ENCODE peak calls at places on chromosomes 1 and 21, in four cellular contexts. One of them, this sample, is unnamed.

GRCh38 chr1:57485643-57486042 is 61.8 kb upstream of the DAB1 start:
- DNase-seq in stimulated activated CD4-positive, alpha-beta T cell treated with anti-CD3 and anti-CD28 coated beads, TNF-alpha, amount 100 ng/mL, for 48 hours: no peak
- DNase-seq in endothelial cell: no peak
- DNase-seq in NCI-H748 treated with DMSO at 0.1 percent for 48 hours: no peak
- DNase-seq in this sample: no peak

GRCh38 chr1:16141573-16142336 is 14.1 kb downstream of the EPHA2 start:
- DNase-seq in stimulated activated CD4-positive, alpha-beta T cell treated with anti-CD3 and anti-CD28 coated beads, TNF-alpha, amount 100 ng/mL, for 48 hours: no peak
- DNase-seq in endothelial cell: no peak
- DNase-seq in NCI-H748 treated with DMSO at 0.1 percent for 48 hours: no peak
- DNase-seq in this sample: no peak

GRCh38 chr1:98813738-98814309 is 152.3 kb downstream of the SNX7 start:
- DNase-seq in stimulated activated CD4-positive, alpha-beta T cell treated with anti-CD3 and anti-CD28 coated beads, TNF-alpha, amount 100 ng/mL, for 48 hours: no peak
- DNase-seq in endothelial cell: no peak
- DNase-seq in NCI-H748 treated with DMSO at 0.1 percent for 48 hours: no peak
- DNase-seq in this sample: no peak

GRCh38 chr1:13543927-13544556 is 30.2 kb upstream of the LRRC38 start:
- DNase-seq in stimulated activated CD4-positive, alpha-beta T cell treated with anti-CD3 and anti-CD28 coated beads, TNF-alpha, amount 100 ng/mL, for 48 hours: no peak
- DNase-seq in endothelial cell: peak
- DNase-seq in NCI-H748 treated with DMSO at 0.1 percent for 48 hours: no peak
- DNase-seq in this sample: peak

GRCh38 chr1:205318231-205318991 is 3.1 kb downstream of the NUAK2 start:
- DNase-seq in stimulated activated CD4-positive, alpha-beta T cell treated with anti-CD3 and anti-CD28 coated beads, TNF-alpha, amount 100 ng/mL, for 48 hours: no peak
- DNase-seq in endothelial cell: no peak
- DNase-seq in NCI-H748 treated with DMSO at 0.1 percent for 48 hours: peak
- DNase-seq in this sample: no peak

GRCh38 chr1:31626451-31627202 is 9.1 kb downstream of the HCRTR1 start:
- DNase-seq in stimulated activated CD4-positive, alpha-beta T cell treated with anti-CD3 and anti-CD28 coated beads, TNF-alpha, amount 100 ng/mL, for 48 hours: no peak
- DNase-seq in endothelial cell: no peak
- DNase-seq in NCI-H748 treated with DMSO at 0.1 percent for 48 hours: no peak
- DNase-seq in this sample: peak

GRCh38 chr21:29656504-29657227 is 283.1 kb downstream of the GRIK1 start:
- DNase-seq in stimulated activated CD4-positive, alpha-beta T cell treated with anti-CD3 and anti-CD28 coated beads, TNF-alpha, amount 100 ng/mL, for 48 hours: no peak
- DNase-seq in endothelial cell: no peak
- DNase-seq in NCI-H748 treated with DMSO at 0.1 percent for 48 hours: no peak
- DNase-seq in this sample: no peak

GRCh38 chr1:115098979-115099692 is 9.8 kb upstream of the TSPAN2 start:
- DNase-seq in stimulated activated CD4-positive, alpha-beta T cell treated with anti-CD3 and anti-CD28 coated beads, TNF-alpha, amount 100 ng/mL, for 48 hours: peak
- DNase-seq in endothelial cell: peak
- DNase-seq in NCI-H748 treated with DMSO at 0.1 percent for 48 hours: peak
- DNase-seq in this sample: no peak

GRCh38 chr1:226371049-226371694 is 36.7 kb downstream of the PARP1 start:
- DNase-seq in stimulated activated CD4-positive, alpha-beta T cell treated with anti-CD3 and anti-CD28 coated beads, TNF-alpha, amount 100 ng/mL, for 48 hours: no peak
- DNase-seq in endothelial cell: no peak
- DNase-seq in NCI-H748 treated with DMSO at 0.1 percent for 48 hours: no peak
- DNase-seq in this sample: no peak

GRCh38 chr1:60388092-60388987 is 314.8 kb upstream of the C1orf87 start:
- DNase-seq in stimulated activated CD4-positive, alpha-beta T cell treated with anti-CD3 and anti-CD28 coated beads, TNF-alpha, amount 100 ng/mL, for 48 hours: no peak
- DNase-seq in endothelial cell: no peak
- DNase-seq in NCI-H748 treated with DMSO at 0.1 percent for 48 hours: peak
- DNase-seq in this sample: no peak

GRCh38 chr1:54284781-54285563 is 85.0 kb downstream of the MRPL37 start:
- DNase-seq in stimulated activated CD4-positive, alpha-beta T cell treated with anti-CD3 and anti-CD28 coated beads, TNF-alpha, amount 100 ng/mL, for 48 hours: no peak
- DNase-seq in endothelial cell: no peak
- DNase-seq in NCI-H748 treated with DMSO at 0.1 percent for 48 hours: no peak
- DNase-seq in this sample: no peak

GRCh38 chr1:93699676-93700168 is 18.1 kb upstream of the BCAR3 start:
- DNase-seq in stimulated activated CD4-positive, alpha-beta T cell treated with anti-CD3 and anti-CD28 coated beads, TNF-alpha, amount 100 ng/mL, for 48 hours: no peak
- DNase-seq in endothelial cell: no peak
- DNase-seq in NCI-H748 treated with DMSO at 0.1 percent for 48 hours: no peak
- DNase-seq in this sample: no peak

GRCh38 chr1:100785399-100786082 is 66.0 kb downstream of the VCAM1 start:
- DNase-seq in stimulated activated CD4-positive, alpha-beta T cell treated with anti-CD3 and anti-CD28 coated beads, TNF-alpha, amount 100 ng/mL, for 48 hours: no peak
- DNase-seq in endothelial cell: no peak
- DNase-seq in NCI-H748 treated with DMSO at 0.1 percent for 48 hours: no peak
- DNase-seq in this sample: no peak

GRCh38 chr1:100363831-100364230 is 11.5 kb downstream of the CDC14A start:
- DNase-seq in stimulated activated CD4-positive, alpha-beta T cell treated with anti-CD3 and anti-CD28 coated beads, TNF-alpha, amount 100 ng/mL, for 48 hours: no peak
- DNase-seq in endothelial cell: no peak
- DNase-seq in NCI-H748 treated with DMSO at 0.1 percent for 48 hours: no peak
- DNase-seq in this sample: no peak

GRCh38 chr21:32021319-32022027 is 148.7 kb downstream of the HUNK start:
- DNase-seq in stimulated activated CD4-positive, alpha-beta T cell treated with anti-CD3 and anti-CD28 coated beads, TNF-alpha, amount 100 ng/mL, for 48 hours: no peak
- DNase-seq in endothelial cell: no peak
- DNase-seq in NCI-H748 treated with DMSO at 0.1 percent for 48 hours: no peak
- DNase-seq in this sample: no peak

GRCh38 chr1:202631076-202631923 is 79.0 kb downstream of the SYT2 start:
- DNase-seq in stimulated activated CD4-positive, alpha-beta T cell treated with anti-CD3 and anti-CD28 coated beads, TNF-alpha, amount 100 ng/mL, for 48 hours: no peak
- DNase-seq in endothelial cell: no peak
- DNase-seq in NCI-H748 treated with DMSO at 0.1 percent for 48 hours: no peak
- DNase-seq in this sample: no peak

GRCh38 chr1:227729881-227730629 is 5.0 kb downstream of the JMJD4 start:
- DNase-seq in stimulated activated CD4-positive, alpha-beta T cell treated with anti-CD3 and anti-CD28 coated beads, TNF-alpha, amount 100 ng/mL, for 48 hours: no peak
- DNase-seq in endothelial cell: peak
- DNase-seq in NCI-H748 treated with DMSO at 0.1 percent for 48 hours: no peak
- DNase-seq in this sample: peak

GRCh38 chr21:38479641-38480515 is 18.4 kb downstream of the ERG start:
- DNase-seq in stimulated activated CD4-positive, alpha-beta T cell treated with anti-CD3 and anti-CD28 coated beads, TNF-alpha, amount 100 ng/mL, for 48 hours: no peak
- DNase-seq in endothelial cell: no peak
- DNase-seq in NCI-H748 treated with DMSO at 0.1 percent for 48 hours: no peak
- DNase-seq in this sample: no peak

GRCh38 chr21:45102391-45102932 is 28.1 kb downstream of the ADARB1 start:
- DNase-seq in stimulated activated CD4-positive, alpha-beta T cell treated with anti-CD3 and anti-CD28 coated beads, TNF-alpha, amount 100 ng/mL, for 48 hours: no peak
- DNase-seq in endothelial cell: no peak
- DNase-seq in NCI-H748 treated with DMSO at 0.1 percent for 48 hours: no peak
- DNase-seq in this sample: no peak

GRCh38 chr21:42073140-42074099 is 2.3 kb downstream of the UMODL1 start:
- DNase-seq in stimulated activated CD4-positive, alpha-beta T cell treated with anti-CD3 and anti-CD28 coated beads, TNF-alpha, amount 100 ng/mL, for 48 hours: no peak
- DNase-seq in endothelial cell: no peak
- DNase-seq in NCI-H748 treated with DMSO at 0.1 percent for 48 hours: no peak
- DNase-seq in this sample: no peak

GRCh38 chr1:121413817-121414216 is 229.0 kb downstream of the SRGAP2C start:
- DNase-seq in stimulated activated CD4-positive, alpha-beta T cell treated with anti-CD3 and anti-CD28 coated beads, TNF-alpha, amount 100 ng/mL, for 48 hours: no peak
- DNase-seq in endothelial cell: no peak
- DNase-seq in NCI-H748 treated with DMSO at 0.1 percent for 48 hours: no peak
- DNase-seq in this sample: no peak

GRCh38 chr1:246961939-246962373 is 30.2 kb upstream of the AHCTF1 start:
- DNase-seq in stimulated activated CD4-positive, alpha-beta T cell treated with anti-CD3 and anti-CD28 coated beads, TNF-alpha, amount 100 ng/mL, for 48 hours: no peak
- DNase-seq in endothelial cell: no peak
- DNase-seq in NCI-H748 treated with DMSO at 0.1 percent for 48 hours: no peak
- DNase-seq in this sample: no peak

GRCh38 chr1:174407705-174408104 is 40.1 kb upstream of the GPR52 start:
- DNase-seq in stimulated activated CD4-positive, alpha-beta T cell treated with anti-CD3 and anti-CD28 coated beads, TNF-alpha, amount 100 ng/mL, for 48 hours: no peak
- DNase-seq in endothelial cell: no peak
- DNase-seq in NCI-H748 treated with DMSO at 0.1 percent for 48 hours: no peak
- DNase-seq in this sample: no peak

GRCh38 chr1:6073480-6074053 is 27.9 kb downstream of the KCNAB2 start:
- DNase-seq in stimulated activated CD4-positive, alpha-beta T cell treated with anti-CD3 and anti-CD28 coated beads, TNF-alpha, amount 100 ng/mL, for 48 hours: no peak
- DNase-seq in endothelial cell: no peak
- DNase-seq in NCI-H748 treated with DMSO at 0.1 percent for 48 hours: no peak
- DNase-seq in this sample: no peak

GRCh38 chr1:78003070-78003751 is 1.5 kb upstream of the DNAJB4 start:
- DNase-seq in stimulated activated CD4-positive, alpha-beta T cell treated with anti-CD3 and anti-CD28 coated beads, TNF-alpha, amount 100 ng/mL, for 48 hours: no peak
- DNase-seq in endothelial cell: no peak
- DNase-seq in NCI-H748 treated with DMSO at 0.1 percent for 48 hours: no peak
- DNase-seq in this sample: no peak

GRCh38 chr1:99645699-99646531 is at the start of gene PALMD:
- DNase-seq in stimulated activated CD4-positive, alpha-beta T cell treated with anti-CD3 and anti-CD28 coated beads, TNF-alpha, amount 100 ng/mL, for 48 hours: no peak
- DNase-seq in endothelial cell: no peak
- DNase-seq in NCI-H748 treated with DMSO at 0.1 percent for 48 hours: no peak
- DNase-seq in this sample: peak

This sample was measured in nephron progenitor cell.